ENCODE peak calls at places on chromosome 15, in six cellular contexts. One of them, this sample, is unnamed.
A peak's percentile ranks its signal among the peaks of the same experiment; 100 is the strongest.

GRCh38 chr15:43225201-43225949 is 4.6 kb upstream of the EPB42 start:
- DNase-seq in sigmoid colon: no peak
- DNase-seq in SK-N-SH: peak; percentile 71
- DNase-seq in stomach: no peak
- DNase-seq in HepG2: peak; percentile 63
- DNase-seq in upper lobe of left lung: no peak
- DNase-seq in this sample: no peak

GRCh38 chr15:70100495-70101331 is 3.0 kb upstream of the TLE3 start:
- DNase-seq in sigmoid colon: peak; percentile 85
- DNase-seq in SK-N-SH: peak; percentile 63
- DNase-seq in stomach: peak; percentile 63
- DNase-seq in HepG2: peak; percentile 12
- DNase-seq in upper lobe of left lung: peak; percentile 64
- DNase-seq in this sample: no peak

GRCh38 chr15:68599560-68600071 is 20.8 kb downstream of the CORO2B start:
- DNase-seq in sigmoid colon: no peak
- DNase-seq in SK-N-SH: peak; percentile 91
- DNase-seq in stomach: no peak
- DNase-seq in HepG2: no peak
- DNase-seq in upper lobe of left lung: no peak
- DNase-seq in this sample: no peak

GRCh38 chr15:64841258-64842098 is at the start of gene PLEKHO2:
- DNase-seq in sigmoid colon: peak; percentile 99
- DNase-seq in SK-N-SH: peak; percentile 97
- DNase-seq in stomach: peak; percentile 93
- DNase-seq in HepG2: peak; percentile 85
- DNase-seq in upper lobe of left lung: peak; percentile 97
- DNase-seq in this sample: peak; percentile 99

GRCh38 chr15:88647362-88648105 is 8.7 kb downstream of the ISG20 start:
- DNase-seq in sigmoid colon: peak; percentile 37
- DNase-seq in SK-N-SH: peak; percentile 65
- DNase-seq in stomach: peak; percentile 87
- DNase-seq in HepG2: no peak
- DNase-seq in upper lobe of left lung: peak; percentile 65
- DNase-seq in this sample: no peak

GRCh38 chr15:98838387-98839259 is 169.0 kb downstream of the PGPEP1L start:
- DNase-seq in sigmoid colon: no peak
- DNase-seq in SK-N-SH: no peak
- DNase-seq in stomach: no peak
- DNase-seq in HepG2: no peak
- DNase-seq in upper lobe of left lung: no peak
- DNase-seq in this sample: no peak

GRCh38 chr15:86300371-86301106 is 220.9 kb downstream of the AGBL1 start:
- DNase-seq in sigmoid colon: no peak
- DNase-seq in SK-N-SH: no peak
- DNase-seq in stomach: no peak
- DNase-seq in HepG2: no peak
- DNase-seq in upper lobe of left lung: no peak
- DNase-seq in this sample: no peak

GRCh38 chr15:100849021-100849831 is 30.4 kb upstream of the ALDH1A3 start:
- DNase-seq in sigmoid colon: peak; percentile 77
- DNase-seq in SK-N-SH: no peak
- DNase-seq in stomach: peak; percentile 37
- DNase-seq in HepG2: no peak
- DNase-seq in upper lobe of left lung: peak; percentile 73
- DNase-seq in this sample: no peak

GRCh38 chr15:26503998-26504397 is 268.9 kb downstream of the GABRB3 start:
- DNase-seq in sigmoid colon: no peak
- DNase-seq in SK-N-SH: no peak
- DNase-seq in stomach: no peak
- DNase-seq in HepG2: no peak
- DNase-seq in upper lobe of left lung: no peak
- DNase-seq in this sample: no peak

GRCh38 chr15:62171882-62172281 is 6.8 kb upstream of the C2CD4B start:
- DNase-seq in sigmoid colon: no peak
- DNase-seq in SK-N-SH: no peak
- DNase-seq in stomach: no peak
- DNase-seq in HepG2: no peak
- DNase-seq in upper lobe of left lung: no peak
- DNase-seq in this sample: no peak

GRCh38 chr15:25243800-25244097 is 195.1 kb downstream of the UBE3A start:
- DNase-seq in sigmoid colon: no peak
- DNase-seq in SK-N-SH: no peak
- DNase-seq in stomach: no peak
- DNase-seq in HepG2: no peak
- DNase-seq in upper lobe of left lung: peak; percentile 8
- DNase-seq in this sample: no peak

GRCh38 chr15:20671665-20672064 is 130.1 kb upstream of the GOLGA6L6 start:
- DNase-seq in sigmoid colon: no peak
- DNase-seq in SK-N-SH: no peak
- DNase-seq in stomach: no peak
- DNase-seq in HepG2: no peak
- DNase-seq in upper lobe of left lung: no peak
- DNase-seq in this sample: no peak

GRCh38 chr15:89395996-89396395 is 61.4 kb upstream of the POLG start:
- DNase-seq in sigmoid colon: no peak
- DNase-seq in SK-N-SH: no peak
- DNase-seq in stomach: no peak
- DNase-seq in HepG2: no peak
- DNase-seq in upper lobe of left lung: peak; percentile 33
- DNase-seq in this sample: no peak

GRCh38 chr15:42911058-42911592 is 9.5 kb downstream of the TTBK2 start:
- DNase-seq in sigmoid colon: no peak
- DNase-seq in SK-N-SH: no peak
- DNase-seq in stomach: no peak
- DNase-seq in HepG2: no peak
- DNase-seq in upper lobe of left lung: no peak
- DNase-seq in this sample: no peak

GRCh38 chr15:45448066-45448510 is 69.7 kb upstream of the GATM start:
- DNase-seq in sigmoid colon: no peak
- DNase-seq in SK-N-SH: no peak
- DNase-seq in stomach: no peak
- DNase-seq in HepG2: no peak
- DNase-seq in upper lobe of left lung: peak; percentile 77
- DNase-seq in this sample: no peak

GRCh38 chr15:71780349-71780976 is 29.9 kb upstream of the NR2E3 start:
- DNase-seq in sigmoid colon: no peak
- DNase-seq in SK-N-SH: peak; percentile 77
- DNase-seq in stomach: no peak
- DNase-seq in HepG2: peak; percentile 45
- DNase-seq in upper lobe of left lung: no peak
- DNase-seq in this sample: no peak

GRCh38 chr15:60649845-60650548 is 171.1 kb upstream of the ICE2 start:
- DNase-seq in sigmoid colon: no peak
- DNase-seq in SK-N-SH: no peak
- DNase-seq in stomach: no peak
- DNase-seq in HepG2: peak; percentile 41
- DNase-seq in upper lobe of left lung: no peak
- DNase-seq in this sample: no peak

GRCh38 chr15:91049378-91050127 is 27.2 kb upstream of the VPS33B start:
- DNase-seq in sigmoid colon: peak; percentile 73
- DNase-seq in SK-N-SH: peak; percentile 64
- DNase-seq in stomach: peak; percentile 59
- DNase-seq in HepG2: peak; percentile 70
- DNase-seq in upper lobe of left lung: peak; percentile 56
- DNase-seq in this sample: no peak

GRCh38 chr15:36175781-36176211 is 403.6 kb upstream of the CDIN1 start:
- DNase-seq in sigmoid colon: no peak
- DNase-seq in SK-N-SH: peak; percentile 4
- DNase-seq in stomach: no peak
- DNase-seq in HepG2: no peak
- DNase-seq in upper lobe of left lung: no peak
- DNase-seq in this sample: no peak

GRCh38 chr15:31262901-31263671 is 63.5 kb upstream of the KLF13 start:
- DNase-seq in sigmoid colon: peak; percentile 67
- DNase-seq in SK-N-SH: no peak
- DNase-seq in stomach: peak; percentile 30
- DNase-seq in HepG2: no peak
- DNase-seq in upper lobe of left lung: peak; percentile 77
- DNase-seq in this sample: no peak

GRCh38 chr15:86894269-86894668 is 814.6 kb downstream of the AGBL1 start:
- DNase-seq in sigmoid colon: no peak
- DNase-seq in SK-N-SH: no peak
- DNase-seq in stomach: no peak
- DNase-seq in HepG2: no peak
- DNase-seq in upper lobe of left lung: no peak
- DNase-seq in this sample: peak; percentile 87

GRCh38 chr15:59349715-59350420 is 22.8 kb downstream of the MYO1E start:
- DNase-seq in sigmoid colon: no peak
- DNase-seq in SK-N-SH: peak; percentile 24
- DNase-seq in stomach: no peak
- DNase-seq in HepG2: peak; percentile 28
- DNase-seq in upper lobe of left lung: peak; percentile 66
- DNase-seq in this sample: no peak

GRCh38 chr15:75723847-75724660 is 11.4 kb upstream of the CSPG4 start:
- DNase-seq in sigmoid colon: peak; percentile 99
- DNase-seq in SK-N-SH: peak; percentile 72
- DNase-seq in stomach: peak; percentile 89
- DNase-seq in HepG2: peak; percentile 81
- DNase-seq in upper lobe of left lung: peak; percentile 85
- DNase-seq in this sample: peak; percentile 97

GRCh38 chr15:37059051-37059450 is 41.3 kb downstream of the MEIS2 start:
- DNase-seq in sigmoid colon: no peak
- DNase-seq in SK-N-SH: no peak
- DNase-seq in stomach: no peak
- DNase-seq in HepG2: no peak
- DNase-seq in upper lobe of left lung: no peak
- DNase-seq in this sample: no peak

GRCh38 chr15:59002418-59002859 is 15.0 kb downstream of the RNF111 start:
- DNase-seq in sigmoid colon: no peak
- DNase-seq in SK-N-SH: no peak
- DNase-seq in stomach: no peak
- DNase-seq in HepG2: no peak
- DNase-seq in upper lobe of left lung: no peak
- DNase-seq in this sample: no peak

GRCh38 chr15:70267879-70268278 is 170.2 kb upstream of the TLE3 start:
- DNase-seq in sigmoid colon: no peak
- DNase-seq in SK-N-SH: no peak
- DNase-seq in stomach: no peak
- DNase-seq in HepG2: no peak
- DNase-seq in upper lobe of left lung: peak; percentile 43
- DNase-seq in this sample: no peak

GRCh38 chr15:69996842-69997478 is 100.8 kb downstream of the TLE3 start:
- DNase-seq in sigmoid colon: no peak
- DNase-seq in SK-N-SH: no peak
- DNase-seq in stomach: peak; percentile 70
- DNase-seq in HepG2: no peak
- DNase-seq in upper lobe of left lung: no peak
- DNase-seq in this sample: no peak

DNA sequence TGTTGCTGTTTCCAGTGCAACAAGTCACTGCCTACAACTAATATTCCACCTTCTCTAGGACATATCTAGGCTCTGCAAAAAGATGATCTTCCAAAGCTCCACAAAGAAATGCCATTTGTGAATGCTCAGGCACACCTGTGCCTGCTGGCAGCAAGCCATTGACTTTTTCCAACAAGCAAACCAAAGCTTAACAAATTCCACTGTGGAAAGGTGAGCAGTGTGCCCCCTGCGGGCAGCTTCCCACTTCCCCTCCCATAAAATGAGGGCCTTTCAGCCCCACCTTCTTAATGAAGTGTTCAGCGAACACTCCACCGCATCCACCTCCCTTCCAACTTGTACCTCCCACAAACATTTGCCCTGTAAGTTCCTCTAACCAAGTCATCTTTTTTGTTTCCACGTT is 157.5 kb upstream of the SLC24A5 start:
- DNase-seq in sigmoid colon: no peak
- DNase-seq in SK-N-SH: no peak
- DNase-seq in stomach: no peak
- DNase-seq in HepG2: no peak
- DNase-seq in upper lobe of left lung: no peak
- DNase-seq in this sample: no peak
- H3K4me3 ChIP-seq in sigmoid colon: no peak overlapping the region
- H3K4me3 ChIP-seq in SK-N-SH: no peak overlapping the region
- H3K4me3 ChIP-seq in stomach: no peak overlapping the region
- H3K4me3 ChIP-seq in HepG2: no peak overlapping the region
- H3K4me3 ChIP-seq in upper lobe of left lung: no peak overlapping the region
- H3K4me3 ChIP-seq in this sample: no peak overlapping the region

GRCh38 chr15:38401716-38402115 is 52.2 kb upstream of the FAM98B start:
- DNase-seq in sigmoid colon: no peak
- DNase-seq in SK-N-SH: no peak
- DNase-seq in stomach: no peak
- DNase-seq in HepG2: no peak
- DNase-seq in upper lobe of left lung: no peak
- DNase-seq in this sample: no peak

GRCh38 chr15:38401101-38401500 is 52.8 kb upstream of the FAM98B start:
- DNase-seq in sigmoid colon: no peak
- DNase-seq in SK-N-SH: no peak
- DNase-seq in stomach: no peak
- DNase-seq in HepG2: no peak
- DNase-seq in upper lobe of left lung: no peak
- DNase-seq in this sample: no peak

DNA sequence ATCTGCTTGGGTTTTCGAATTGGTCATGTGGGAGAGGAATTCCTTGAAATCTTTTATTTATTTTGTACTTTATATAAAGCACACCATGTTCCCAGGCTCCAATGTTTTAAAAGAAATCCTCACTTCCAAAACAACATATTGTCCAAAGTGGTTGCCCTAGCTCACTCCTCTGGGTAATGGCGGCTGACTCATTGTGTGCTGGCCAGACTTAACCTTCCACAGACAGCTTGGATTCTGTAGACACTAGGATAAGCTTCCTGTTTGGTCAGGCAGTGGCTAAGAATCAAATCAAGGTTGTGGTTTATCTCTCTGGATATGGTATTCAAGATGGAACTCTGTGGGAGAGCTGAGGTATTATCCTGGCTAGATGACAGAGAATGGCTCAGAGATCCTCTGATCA is 55.8 kb upstream of the FAM98B start:
- DNase-seq in sigmoid colon: peak; percentile 74
- DNase-seq in SK-N-SH: no peak
- DNase-seq in stomach: no peak
- DNase-seq in HepG2: peak; percentile 13
- DNase-seq in upper lobe of left lung: no peak
- DNase-seq in this sample: no peak
- TF ChIP-seq EP300 in sigmoid colon: no peak
- TF ChIP-seq EP300 in SK-N-SH: no peak
- TF ChIP-seq EP300 in stomach: no peak
- TF ChIP-seq EP300 in HepG2: no peak
- TF ChIP-seq EP300 in upper lobe of left lung: no peak
- TF ChIP-seq EP300 in this sample: no peak

GRCh38 chr15:39363761-39364586 is 216.9 kb upstream of the THBS1 start:
- DNase-seq in sigmoid colon: no peak
- DNase-seq in SK-N-SH: no peak
- DNase-seq in stomach: no peak
- DNase-seq in HepG2: peak; percentile 79
- DNase-seq in upper lobe of left lung: no peak
- DNase-seq in this sample: no peak
- TF ChIP-seq POLR2AphosphoS5 in sigmoid colon: no peak
- TF ChIP-seq POLR2AphosphoS5 in SK-N-SH: no peak
- TF ChIP-seq POLR2AphosphoS5 in stomach: no peak
- TF ChIP-seq POLR2AphosphoS5 in HepG2: no peak
- TF ChIP-seq POLR2AphosphoS5 in upper lobe of left lung: peak; percentile 7
- TF ChIP-seq POLR2AphosphoS5 in this sample: no peak

DNA sequence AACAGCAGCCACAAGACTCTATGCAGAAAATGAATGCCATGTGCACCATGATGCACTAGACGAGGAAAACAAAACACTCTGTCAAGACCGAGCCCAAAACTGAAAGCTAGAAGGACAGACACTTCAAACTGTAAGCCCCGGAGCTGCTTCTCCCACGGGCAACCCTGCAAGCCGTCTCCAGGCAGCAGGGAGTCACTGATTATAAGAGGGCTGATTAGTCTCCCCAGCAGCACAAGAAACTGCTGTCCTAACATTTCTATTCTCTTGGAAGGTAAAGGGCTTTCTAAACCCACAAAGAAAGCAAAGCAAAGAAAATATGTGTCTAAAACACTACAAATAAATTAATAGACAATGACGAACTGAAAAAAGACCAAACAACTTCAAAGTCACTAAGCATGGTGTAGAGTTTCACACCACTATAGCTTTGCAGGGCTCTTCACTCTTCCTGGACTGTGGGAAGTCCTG is 15.5 kb downstream of the TBC1D2B start:
- DNase-seq in sigmoid colon: no peak
- DNase-seq in SK-N-SH: no peak
- DNase-seq in stomach: no peak
- DNase-seq in HepG2: no peak
- DNase-seq in upper lobe of left lung: peak; percentile 62
- DNase-seq in this sample: no peak
- H3K4me3 ChIP-seq in sigmoid colon: peak overlapping the region; percentile 23
- H3K4me3 ChIP-seq in SK-N-SH: no peak overlapping the region
- H3K4me3 ChIP-seq in stomach: no peak overlapping the region
- H3K4me3 ChIP-seq in HepG2: no peak overlapping the region
- H3K4me3 ChIP-seq in upper lobe of left lung: no peak overlapping the region
- H3K4me3 ChIP-seq in this sample: peak overlapping the region; percentile 15

This sample was measured in esophagus muscularis mucosa.